ENCODE peak calls at places on chromosomes 6 and 20, in six cellular contexts. Y is breast epithelium; B is CD4-positive, alpha-beta T cell; O is NB4; M is heart left ventricle; U is thoracic aorta. J is an unnamed sample.

GRCh38 chr6:68634503-68635411 is at the start of gene ADGRB3:
- DNase-seq in Y (peak; percentile 53), B (no peak), O (peak; percentile 57), M (peak; percentile 83), U (peak; percentile 44), J (peak; percentile 82)

GRCh38 chr6:166499350-166500163 is 86.9 kb downstream of the RAMACL start:
- DNase-seq in Y (no peak), B (no peak), O (no peak), M (peak; percentile 0), U (no peak), J (peak; percentile 51)

GRCh38 chr6:14231546-14232280 is 114.1 kb downstream of the CD83 start:
- DNase-seq in Y (no peak), B (no peak), O (no peak), M (no peak), U (no peak), J (no peak)

GRCh38 chr20:44231713-44232468 is 15.2 kb upstream of the GDAP1L1 start:
- DNase-seq in Y (no peak), B (no peak), O (peak; percentile 15), M (no peak), U (no peak), J (no peak)

GRCh38 chr6:29791786-29792122 is 35.9 kb upstream of the HLA-G start:
- DNase-seq in Y (no peak), B (no peak), O (no peak), M (no peak), U (no peak), J (no peak)

GRCh38 chr20:58839474-58839874 is 11.2 kb downstream of the GNAS-AS1 start:
- DNase-seq in Y (no peak), B (peak; percentile 53), O (peak; percentile 74), M (no peak), U (no peak), J (peak; percentile 46)

GRCh38 chr6:149316740-149317655 is 514 bp upstream of the TAB2 start:
- DNase-seq in Y (peak; percentile 82), B (peak; percentile 88), O (peak; percentile 97), M (peak; percentile 93), U (peak; percentile 71), J (peak; percentile 97)

GRCh38 chr6:36545767-36546663 is 1.3 kb downstream of the STK38 start:
- DNase-seq in Y (no peak), B (no peak), O (peak; percentile 55), M (no peak), U (no peak), J (peak; percentile 34)

GRCh38 chr20:44208770-44209169 is 1.8 kb downstream of the OSER1 start:
- DNase-seq in Y (no peak), B (no peak), O (no peak), M (no peak), U (no peak), J (peak; percentile 38)

GRCh38 chr6:24537082-24537699 is 42.4 kb downstream of the ALDH5A1 start:
- DNase-seq in Y (no peak), B (no peak), O (no peak), M (no peak), U (no peak), J (no peak)

GRCh38 chr20:40810336-40810735 is 121.3 kb upstream of the MAFB start:
- DNase-seq in Y (no peak), B (no peak), O (no peak), M (no peak), U (no peak), J (no peak)

GRCh38 chr20:13260620-13261279 is 39.7 kb downstream of the ISM1 start:
- DNase-seq in Y (no peak), B (no peak), O (no peak), M (no peak), U (no peak), J (no peak)

GRCh38 chr6:21754891-21755290 is 161.3 kb downstream of the SOX4 start:
- DNase-seq in Y (no peak), B (no peak), O (no peak), M (no peak), U (no peak), J (peak; percentile 19)

GRCh38 chr6:142537612-142538478 is 236.0 kb downstream of the ADGRG6 start:
- DNase-seq in Y (no peak), B (no peak), O (peak; percentile 44), M (no peak), U (no peak), J (peak; percentile 35)

GRCh38 chr6:89976141-89977020 is 82.1 kb downstream of the GJA10 start:
- DNase-seq in Y (no peak), B (no peak), O (no peak), M (no peak), U (no peak), J (no peak)

GRCh38 chr6:168951224-168951616 is 302.4 kb downstream of the THBS2 start:
- DNase-seq in Y (no peak), B (no peak), O (no peak), M (no peak), U (no peak), J (no peak)

GRCh38 chr6:127463056-127463455 is 3.9 kb upstream of the KIAA0408 start:
- DNase-seq in Y (no peak), B (no peak), O (no peak), M (no peak), U (no peak), J (no peak)

GRCh38 chr6:99092009-99092408 is 144.3 kb upstream of the FBXL4 start:
- DNase-seq in Y (no peak), B (no peak), O (no peak), M (no peak), U (no peak), J (peak; percentile 75)

GRCh38 chr6:50271266-50271665 is 221.5 kb upstream of the DEFB112 start:
- DNase-seq in Y (no peak), B (no peak), O (no peak), M (no peak), U (no peak), J (no peak)

GRCh38 chr6:39056191-39056590 is 7.6 kb downstream of the GLP1R start:
- DNase-seq in Y (no peak), B (no peak), O (no peak), M (no peak), U (no peak), J (no peak)

GRCh38 chr6:143575440-143575839 is 63.9 kb upstream of the FUCA2 start:
- DNase-seq in Y (no peak), B (no peak), O (peak; percentile 85), M (no peak), U (no peak), J (peak; percentile 85)

GRCh38 chr6:28771401-28772267 is 152.2 kb downstream of the TRIM27 start:
- DNase-seq in Y (no peak), B (no peak), O (peak; percentile 68), M (no peak), U (no peak), J (no peak)

GRCh38 chr6:47483853-47484546 is 6.4 kb downstream of the CD2AP start:
- DNase-seq in Y (no peak), B (no peak), O (no peak), M (no peak), U (no peak), J (no peak)

GRCh38 chr20:23037017-23037481 is 1.9 kb downstream of the SSTR4 start:
- DNase-seq in Y (no peak), B (no peak), O (no peak), M (no peak), U (no peak), J (no peak)

GRCh38 chr6:6900566-6901204 is 207.1 kb upstream of the RREB1 start:
- DNase-seq in Y (no peak), B (no peak), O (peak; percentile 61), M (no peak), U (no peak), J (no peak)

GRCh38 chr6:11209369-11209768 is 23.1 kb downstream of the NEDD9 start:
- DNase-seq in Y (no peak), B (no peak), O (no peak), M (no peak), U (no peak), J (no peak)

GRCh38 chr6:144090384-144090783 is 5.0 kb downstream of the SF3B5 start:
- DNase-seq in Y (no peak), B (no peak), O (no peak), M (no peak), U (no peak), J (no peak)

GRCh38 chr6:146543940-146544661 is 468 bp downstream of the RAB32 start:
- DNase-seq in Y (peak; percentile 51), B (no peak), O (peak; percentile 67), M (peak; percentile 32), U (peak; percentile 2), J (no peak)

GRCh38 chr20:16806061-16806460 is 57.9 kb downstream of the OTOR start:
- DNase-seq in Y (no peak), B (no peak), O (no peak), M (no peak), U (no peak), J (no peak)

GRCh38 chr6:166516256-166516655 is 70.2 kb downstream of the RAMACL start:
- DNase-seq in Y (no peak), B (no peak), O (peak; percentile 42), M (no peak), U (no peak), J (no peak)

GRCh38 chr6:1574083-1574761 is 35.5 kb upstream of the FOXC1 start:
- DNase-seq in Y (no peak), B (no peak), O (no peak), M (no peak), U (no peak), J (peak; percentile 32)
- TF ChIP-seq CTCF in Y (no peak), B (no peak), O (no peak), M (no peak), U (no peak), J (no peak)

GRCh38 chr6:129252377-129253071 is 369.6 kb downstream of the LAMA2 start:
- DNase-seq in Y (no peak), B (no peak), O (no peak), M (no peak), U (no peak), J (no peak)
- TF ChIP-seq CTCF in Y (no peak), B (peak; percentile 33), O (no peak), M (no peak), U (no peak), J (no peak)

DNA sequence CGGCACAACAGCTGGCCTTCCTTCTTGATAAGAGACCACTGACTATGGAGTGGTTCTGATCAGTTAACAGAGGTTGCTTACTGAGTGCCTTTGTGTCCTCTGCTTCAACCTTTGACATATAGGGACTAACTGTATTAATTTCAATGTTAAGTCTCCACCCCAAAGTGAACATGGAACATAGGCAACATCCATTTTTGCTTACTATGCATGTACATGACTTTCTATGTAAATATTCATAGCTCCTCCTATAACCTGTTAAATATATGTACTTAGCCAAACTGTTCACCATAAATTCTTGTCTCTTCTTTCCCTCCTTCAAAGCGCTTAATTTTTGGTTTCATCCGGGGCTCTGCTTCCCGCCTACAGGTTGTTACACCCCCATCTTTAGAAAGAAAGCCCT is 334.8 kb downstream of the EPM2A start:
- DNase-seq in Y (no peak), B (no peak), O (no peak), M (no peak), U (no peak), J (no peak)
- TF ChIP-seq CTCF in Y (no peak), B (no peak), O (no peak), M (no peak), U (no peak), J (no peak)

DNA sequence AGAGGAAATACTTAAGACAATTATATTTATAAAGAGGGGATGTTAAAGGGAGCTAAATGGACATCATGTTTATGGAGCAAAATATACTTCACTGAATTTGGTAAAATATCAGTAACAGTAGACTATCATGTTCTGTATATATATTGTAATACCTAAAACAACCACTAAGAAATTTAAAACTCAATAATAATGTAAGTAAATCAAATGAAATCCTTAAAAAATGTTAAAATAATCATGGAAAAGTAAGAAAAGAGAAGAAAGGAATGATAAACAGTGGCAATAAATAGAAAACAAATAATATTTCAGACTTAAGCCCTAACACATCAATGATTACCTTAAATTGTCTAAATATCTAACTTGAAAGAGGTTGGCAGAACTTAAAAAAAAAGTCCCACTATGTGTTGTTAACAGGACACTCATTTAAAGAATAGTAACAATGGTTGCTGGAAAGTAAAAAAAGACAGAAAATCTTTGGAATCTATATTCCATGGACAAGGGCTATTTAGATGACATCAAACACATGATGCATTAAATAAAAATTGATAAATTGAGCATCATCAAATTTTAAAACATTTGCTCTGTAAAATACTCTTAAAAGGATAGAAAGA is 842.2 kb upstream of the MAP3K7 start:
- DNase-seq in Y (no peak), B (no peak), O (no peak), M (no peak), U (no peak), J (no peak)
- TF ChIP-seq CTCF in Y (no peak), B (no peak), O (no peak), M (peak; percentile 75), U (no peak), J (no peak)

J was measured in GM12865.